ENCODE peak calls at places on chromosomes 12 and 14, in nine cellular contexts. One of them, this sample, is unnamed.

GRCh38 chr12:7758346-7758745 is 6.7 kb upstream of the NANOGNB start:
- DNase-seq in GM03348: no peak
- DNase-seq in dorsolateral prefrontal cortex: no peak
- DNase-seq in foreskin keratinocyte: no peak
- DNase-seq in EL: no peak
- DNase-seq in amniotic stem cell: no peak
- DNase-seq in Panc1: no peak
- DNase-seq in iris pigment epithelial cell: no peak
- DNase-seq in activated naive CD8-positive, alpha-beta T cell treated with anti-CD3 and anti-CD28 coated beads, Interleukin-2, amount 10 ng/mL, durations not matched to agents 7 days and 5 days: no peak
- DNase-seq in this sample: no peak

GRCh38 chr12:65636436-65636835 is 187.8 kb upstream of the HMGA2 start:
- DNase-seq in GM03348: no peak
- DNase-seq in dorsolateral prefrontal cortex: no peak
- DNase-seq in foreskin keratinocyte: no peak
- DNase-seq in EL: no peak
- DNase-seq in amniotic stem cell: no peak
- DNase-seq in Panc1: no peak
- DNase-seq in iris pigment epithelial cell: no peak
- DNase-seq in activated naive CD8-positive, alpha-beta T cell treated with anti-CD3 and anti-CD28 coated beads, Interleukin-2, amount 10 ng/mL, durations not matched to agents 7 days and 5 days: no peak
- DNase-seq in this sample: no peak

GRCh38 chr14:99264691-99265090 is 7.3 kb downstream of the BCL11B start:
- DNase-seq in GM03348: no peak
- DNase-seq in dorsolateral prefrontal cortex: no peak
- DNase-seq in foreskin keratinocyte: no peak
- DNase-seq in EL: no peak
- DNase-seq in amniotic stem cell: no peak
- DNase-seq in Panc1: no peak
- DNase-seq in iris pigment epithelial cell: no peak
- DNase-seq in activated naive CD8-positive, alpha-beta T cell treated with anti-CD3 and anti-CD28 coated beads, Interleukin-2, amount 10 ng/mL, durations not matched to agents 7 days and 5 days: peak; percentile 45
- DNase-seq in this sample: no peak

GRCh38 chr12:55847033-55847432 is 4.3 kb upstream of the MMP19 start:
- DNase-seq in GM03348: peak; percentile 60
- DNase-seq in dorsolateral prefrontal cortex: no peak
- DNase-seq in foreskin keratinocyte: peak; percentile 32
- DNase-seq in EL: peak; percentile 72
- DNase-seq in amniotic stem cell: no peak
- DNase-seq in Panc1: no peak
- DNase-seq in iris pigment epithelial cell: peak; percentile 86
- DNase-seq in activated naive CD8-positive, alpha-beta T cell treated with anti-CD3 and anti-CD28 coated beads, Interleukin-2, amount 10 ng/mL, durations not matched to agents 7 days and 5 days: no peak
- DNase-seq in this sample: peak; percentile 32

GRCh38 chr14:77319416-77319815 is 1.3 kb downstream of the POMT2 start:
- DNase-seq in GM03348: no peak
- DNase-seq in dorsolateral prefrontal cortex: no peak
- DNase-seq in foreskin keratinocyte: no peak
- DNase-seq in EL: no peak
- DNase-seq in amniotic stem cell: no peak
- DNase-seq in Panc1: no peak
- DNase-seq in iris pigment epithelial cell: no peak
- DNase-seq in activated naive CD8-positive, alpha-beta T cell treated with anti-CD3 and anti-CD28 coated beads, Interleukin-2, amount 10 ng/mL, durations not matched to agents 7 days and 5 days: no peak
- DNase-seq in this sample: no peak

GRCh38 chr12:68821357-68822188 is 13.6 kb downstream of the MDM2 start:
- DNase-seq in GM03348: no peak
- DNase-seq in dorsolateral prefrontal cortex: no peak
- DNase-seq in foreskin keratinocyte: no peak
- DNase-seq in EL: no peak
- DNase-seq in amniotic stem cell: no peak
- DNase-seq in Panc1: no peak
- DNase-seq in iris pigment epithelial cell: no peak
- DNase-seq in activated naive CD8-positive, alpha-beta T cell treated with anti-CD3 and anti-CD28 coated beads, Interleukin-2, amount 10 ng/mL, durations not matched to agents 7 days and 5 days: no peak
- DNase-seq in this sample: no peak

GRCh38 chr12:1629338-1630080 is 478 bp downstream of the WNT5B start:
- DNase-seq in GM03348: no peak
- DNase-seq in dorsolateral prefrontal cortex: no peak
- DNase-seq in foreskin keratinocyte: no peak
- DNase-seq in EL: no peak
- DNase-seq in amniotic stem cell: no peak
- DNase-seq in Panc1: no peak
- DNase-seq in iris pigment epithelial cell: no peak
- DNase-seq in activated naive CD8-positive, alpha-beta T cell treated with anti-CD3 and anti-CD28 coated beads, Interleukin-2, amount 10 ng/mL, durations not matched to agents 7 days and 5 days: no peak
- DNase-seq in this sample: no peak

GRCh38 chr14:31036552-31036951 is 10.4 kb upstream of the STRN3 start:
- DNase-seq in GM03348: no peak
- DNase-seq in dorsolateral prefrontal cortex: no peak
- DNase-seq in foreskin keratinocyte: no peak
- DNase-seq in EL: no peak
- DNase-seq in amniotic stem cell: no peak
- DNase-seq in Panc1: no peak
- DNase-seq in iris pigment epithelial cell: no peak
- DNase-seq in activated naive CD8-positive, alpha-beta T cell treated with anti-CD3 and anti-CD28 coated beads, Interleukin-2, amount 10 ng/mL, durations not matched to agents 7 days and 5 days: no peak
- DNase-seq in this sample: no peak

GRCh38 chr14:85234626-85235025 is 295.3 kb upstream of the FLRT2 start:
- DNase-seq in GM03348: no peak
- DNase-seq in dorsolateral prefrontal cortex: no peak
- DNase-seq in foreskin keratinocyte: peak; percentile 85
- DNase-seq in EL: no peak
- DNase-seq in amniotic stem cell: no peak
- DNase-seq in Panc1: no peak
- DNase-seq in iris pigment epithelial cell: peak; percentile 14
- DNase-seq in activated naive CD8-positive, alpha-beta T cell treated with anti-CD3 and anti-CD28 coated beads, Interleukin-2, amount 10 ng/mL, durations not matched to agents 7 days and 5 days: no peak
- DNase-seq in this sample: peak; percentile 76

GRCh38 chr14:66746316-66747006 is 238.5 kb downstream of the GPHN start:
- DNase-seq in GM03348: peak; percentile 45
- DNase-seq in dorsolateral prefrontal cortex: no peak
- DNase-seq in foreskin keratinocyte: peak; percentile 42
- DNase-seq in EL: peak; percentile 50
- DNase-seq in amniotic stem cell: peak; percentile 1
- DNase-seq in Panc1: peak; percentile 1
- DNase-seq in iris pigment epithelial cell: peak; percentile 74
- DNase-seq in activated naive CD8-positive, alpha-beta T cell treated with anti-CD3 and anti-CD28 coated beads, Interleukin-2, amount 10 ng/mL, durations not matched to agents 7 days and 5 days: no peak
- DNase-seq in this sample: peak; percentile 28

GRCh38 chr14:52333823-52334657 is 19.9 kb downstream of the PTGER2 start:
- DNase-seq in GM03348: no peak
- DNase-seq in dorsolateral prefrontal cortex: no peak
- DNase-seq in foreskin keratinocyte: no peak
- DNase-seq in EL: no peak
- DNase-seq in amniotic stem cell: no peak
- DNase-seq in Panc1: no peak
- DNase-seq in iris pigment epithelial cell: peak; percentile 44
- DNase-seq in activated naive CD8-positive, alpha-beta T cell treated with anti-CD3 and anti-CD28 coated beads, Interleukin-2, amount 10 ng/mL, durations not matched to agents 7 days and 5 days: no peak
- DNase-seq in this sample: no peak

GRCh38 chr12:10249690-10250455 is 37.2 kb downstream of the GABARAPL1 start:
- DNase-seq in GM03348: no peak
- DNase-seq in dorsolateral prefrontal cortex: no peak
- DNase-seq in foreskin keratinocyte: no peak
- DNase-seq in EL: no peak
- DNase-seq in amniotic stem cell: no peak
- DNase-seq in Panc1: no peak
- DNase-seq in iris pigment epithelial cell: no peak
- DNase-seq in activated naive CD8-positive, alpha-beta T cell treated with anti-CD3 and anti-CD28 coated beads, Interleukin-2, amount 10 ng/mL, durations not matched to agents 7 days and 5 days: no peak
- DNase-seq in this sample: no peak

GRCh38 chr14:61388173-61388975 is 67.0 kb downstream of the PRKCH start:
- DNase-seq in GM03348: peak; percentile 31
- DNase-seq in dorsolateral prefrontal cortex: no peak
- DNase-seq in foreskin keratinocyte: peak; percentile 99
- DNase-seq in EL: peak; percentile 8
- DNase-seq in amniotic stem cell: no peak
- DNase-seq in Panc1: no peak
- DNase-seq in iris pigment epithelial cell: peak; percentile 5
- DNase-seq in activated naive CD8-positive, alpha-beta T cell treated with anti-CD3 and anti-CD28 coated beads, Interleukin-2, amount 10 ng/mL, durations not matched to agents 7 days and 5 days: peak; percentile 53
- DNase-seq in this sample: peak; percentile 94

GRCh38 chr12:20549115-20549719 is 145.9 kb upstream of the SLCO1C1 start:
- DNase-seq in GM03348: peak; percentile 27
- DNase-seq in dorsolateral prefrontal cortex: no peak
- DNase-seq in foreskin keratinocyte: peak; percentile 2
- DNase-seq in EL: peak; percentile 46
- DNase-seq in amniotic stem cell: no peak
- DNase-seq in Panc1: no peak
- DNase-seq in iris pigment epithelial cell: peak; percentile 84
- DNase-seq in activated naive CD8-positive, alpha-beta T cell treated with anti-CD3 and anti-CD28 coated beads, Interleukin-2, amount 10 ng/mL, durations not matched to agents 7 days and 5 days: no peak
- DNase-seq in this sample: no peak

GRCh38 chr14:78029471-78030372 is 140.5 kb upstream of the NRXN3 start:
- DNase-seq in GM03348: peak; percentile 37
- DNase-seq in dorsolateral prefrontal cortex: peak; percentile 50
- DNase-seq in foreskin keratinocyte: no peak
- DNase-seq in EL: peak; percentile 15
- DNase-seq in amniotic stem cell: no peak
- DNase-seq in Panc1: no peak
- DNase-seq in iris pigment epithelial cell: no peak
- DNase-seq in activated naive CD8-positive, alpha-beta T cell treated with anti-CD3 and anti-CD28 coated beads, Interleukin-2, amount 10 ng/mL, durations not matched to agents 7 days and 5 days: no peak
- DNase-seq in this sample: no peak

GRCh38 chr12:18158774-18159557 is 69.0 kb upstream of the RERGL start:
- DNase-seq in GM03348: peak; percentile 37
- DNase-seq in dorsolateral prefrontal cortex: no peak
- DNase-seq in foreskin keratinocyte: peak; percentile 29
- DNase-seq in EL: peak; percentile 46
- DNase-seq in amniotic stem cell: peak; percentile 35
- DNase-seq in Panc1: no peak
- DNase-seq in iris pigment epithelial cell: peak; percentile 14
- DNase-seq in activated naive CD8-positive, alpha-beta T cell treated with anti-CD3 and anti-CD28 coated beads, Interleukin-2, amount 10 ng/mL, durations not matched to agents 7 days and 5 days: no peak
- DNase-seq in this sample: peak; percentile 26

GRCh38 chr12:58695263-58695662 is 225.0 kb downstream of the LRIG3 start:
- DNase-seq in GM03348: no peak
- DNase-seq in dorsolateral prefrontal cortex: no peak
- DNase-seq in foreskin keratinocyte: no peak
- DNase-seq in EL: no peak
- DNase-seq in amniotic stem cell: no peak
- DNase-seq in Panc1: no peak
- DNase-seq in iris pigment epithelial cell: no peak
- DNase-seq in activated naive CD8-positive, alpha-beta T cell treated with anti-CD3 and anti-CD28 coated beads, Interleukin-2, amount 10 ng/mL, durations not matched to agents 7 days and 5 days: no peak
- DNase-seq in this sample: no peak

GRCh38 chr14:49770212-49770817 is 2.4 kb downstream of the KLHDC2 start:
- DNase-seq in GM03348: peak; percentile 11
- DNase-seq in dorsolateral prefrontal cortex: no peak
- DNase-seq in foreskin keratinocyte: no peak
- DNase-seq in EL: peak; percentile 38
- DNase-seq in amniotic stem cell: no peak
- DNase-seq in Panc1: no peak
- DNase-seq in iris pigment epithelial cell: peak; percentile 85
- DNase-seq in activated naive CD8-positive, alpha-beta T cell treated with anti-CD3 and anti-CD28 coated beads, Interleukin-2, amount 10 ng/mL, durations not matched to agents 7 days and 5 days: no peak
- DNase-seq in this sample: no peak

GRCh38 chr14:65961004-65961403 is 525.2 kb upstream of the CCDC196 start:
- DNase-seq in GM03348: peak; percentile 62
- DNase-seq in dorsolateral prefrontal cortex: peak; percentile 32
- DNase-seq in foreskin keratinocyte: peak; percentile 22
- DNase-seq in EL: peak; percentile 26
- DNase-seq in amniotic stem cell: no peak
- DNase-seq in Panc1: peak; percentile 10
- DNase-seq in iris pigment epithelial cell: peak; percentile 37
- DNase-seq in activated naive CD8-positive, alpha-beta T cell treated with anti-CD3 and anti-CD28 coated beads, Interleukin-2, amount 10 ng/mL, durations not matched to agents 7 days and 5 days: peak; percentile 71
- DNase-seq in this sample: peak; percentile 42

GRCh38 chr12:113961921-113962710 is 4.0 kb downstream of the RBM19 start:
- DNase-seq in GM03348: no peak
- DNase-seq in dorsolateral prefrontal cortex: no peak
- DNase-seq in foreskin keratinocyte: peak; percentile 43
- DNase-seq in EL: peak; percentile 34
- DNase-seq in amniotic stem cell: no peak
- DNase-seq in Panc1: no peak
- DNase-seq in iris pigment epithelial cell: peak; percentile 89
- DNase-seq in activated naive CD8-positive, alpha-beta T cell treated with anti-CD3 and anti-CD28 coated beads, Interleukin-2, amount 10 ng/mL, durations not matched to agents 7 days and 5 days: no peak
- DNase-seq in this sample: peak; percentile 52

GRCh38 chr12:132673288-132674179 is 13.6 kb downstream of the POLE start:
- DNase-seq in GM03348: no peak
- DNase-seq in dorsolateral prefrontal cortex: no peak
- DNase-seq in foreskin keratinocyte: no peak
- DNase-seq in EL: no peak
- DNase-seq in amniotic stem cell: no peak
- DNase-seq in Panc1: no peak
- DNase-seq in iris pigment epithelial cell: no peak
- DNase-seq in activated naive CD8-positive, alpha-beta T cell treated with anti-CD3 and anti-CD28 coated beads, Interleukin-2, amount 10 ng/mL, durations not matched to agents 7 days and 5 days: no peak
- DNase-seq in this sample: no peak

GRCh38 chr12:95608252-95609033 is 57.2 kb upstream of the USP44 start:
- DNase-seq in GM03348: peak; percentile 66
- DNase-seq in dorsolateral prefrontal cortex: peak; percentile 30
- DNase-seq in foreskin keratinocyte: peak; percentile 48
- DNase-seq in EL: peak; percentile 67
- DNase-seq in amniotic stem cell: no peak
- DNase-seq in Panc1: peak; percentile 72
- DNase-seq in iris pigment epithelial cell: peak; percentile 73
- DNase-seq in activated naive CD8-positive, alpha-beta T cell treated with anti-CD3 and anti-CD28 coated beads, Interleukin-2, amount 10 ng/mL, durations not matched to agents 7 days and 5 days: no peak
- DNase-seq in this sample: peak; percentile 89

GRCh38 chr14:79161576-79161975 is 991.4 kb downstream of the NRXN3 start:
- DNase-seq in GM03348: peak; percentile 36
- DNase-seq in dorsolateral prefrontal cortex: no peak
- DNase-seq in foreskin keratinocyte: peak; percentile 39
- DNase-seq in EL: peak; percentile 53
- DNase-seq in amniotic stem cell: no peak
- DNase-seq in Panc1: no peak
- DNase-seq in iris pigment epithelial cell: peak; percentile 22
- DNase-seq in activated naive CD8-positive, alpha-beta T cell treated with anti-CD3 and anti-CD28 coated beads, Interleukin-2, amount 10 ng/mL, durations not matched to agents 7 days and 5 days: no peak
- DNase-seq in this sample: peak; percentile 17

GRCh38 chr14:76595266-76595665 is 166.0 kb upstream of the VASH1 start:
- DNase-seq in GM03348: no peak
- DNase-seq in dorsolateral prefrontal cortex: no peak
- DNase-seq in foreskin keratinocyte: no peak
- DNase-seq in EL: no peak
- DNase-seq in amniotic stem cell: no peak
- DNase-seq in Panc1: no peak
- DNase-seq in iris pigment epithelial cell: no peak
- DNase-seq in activated naive CD8-positive, alpha-beta T cell treated with anti-CD3 and anti-CD28 coated beads, Interleukin-2, amount 10 ng/mL, durations not matched to agents 7 days and 5 days: no peak
- DNase-seq in this sample: no peak

GRCh38 chr12:4421590-4422031 is 24.0 kb downstream of the FGF6 start:
- DNase-seq in GM03348: peak; percentile 69
- DNase-seq in dorsolateral prefrontal cortex: no peak
- DNase-seq in foreskin keratinocyte: peak; percentile 31
- DNase-seq in EL: peak; percentile 23
- DNase-seq in amniotic stem cell: peak; percentile 29
- DNase-seq in Panc1: peak; percentile 12
- DNase-seq in iris pigment epithelial cell: peak; percentile 28
- DNase-seq in activated naive CD8-positive, alpha-beta T cell treated with anti-CD3 and anti-CD28 coated beads, Interleukin-2, amount 10 ng/mL, durations not matched to agents 7 days and 5 days: no peak
- DNase-seq in this sample: peak; percentile 17

GRCh38 chr14:61965030-61965745 is 203.0 kb downstream of the SNAPC1 start:
- DNase-seq in GM03348: peak; percentile 37
- DNase-seq in dorsolateral prefrontal cortex: no peak
- DNase-seq in foreskin keratinocyte: peak; percentile 97
- DNase-seq in EL: peak; percentile 89
- DNase-seq in amniotic stem cell: peak; percentile 57
- DNase-seq in Panc1: no peak
- DNase-seq in iris pigment epithelial cell: peak; percentile 97
- DNase-seq in activated naive CD8-positive, alpha-beta T cell treated with anti-CD3 and anti-CD28 coated beads, Interleukin-2, amount 10 ng/mL, durations not matched to agents 7 days and 5 days: no peak
- DNase-seq in this sample: peak; percentile 94

This sample was measured in mammary epithelial cell.